ENCODE peak calls at places on chromosomes 1 and 21, in nine cellular contexts. One of them, this sample, is unnamed.

GRCh38 chr1:82829527-82829926 is 1028.8 kb downstream of the ADGRL2 start:
- DNase-seq in transverse colon: no peak
- DNase-seq in stomach: no peak
- DNase-seq in HCT116: no peak
- DNase-seq in endothelial cell of umbilical vein: peak
- DNase-seq in spleen: no peak
- DNase-seq in GM12878: no peak
- DNase-seq in SK-N-SH: peak
- DNase-seq in prostate gland: no peak
- DNase-seq in this sample: no peak

GRCh38 chr1:164611754-164612642 is 53.0 kb downstream of the PBX1 start:
- DNase-seq in transverse colon: peak
- DNase-seq in stomach: peak
- DNase-seq in HCT116: peak
- DNase-seq in endothelial cell of umbilical vein: peak
- DNase-seq in spleen: no peak
- DNase-seq in GM12878: no peak
- DNase-seq in SK-N-SH: peak
- DNase-seq in prostate gland: peak
- DNase-seq in this sample: peak

GRCh38 chr1:186904361-186904760 is 75.6 kb downstream of the PLA2G4A start:
- DNase-seq in transverse colon: no peak
- DNase-seq in stomach: no peak
- DNase-seq in HCT116: no peak
- DNase-seq in endothelial cell of umbilical vein: no peak
- DNase-seq in spleen: no peak
- DNase-seq in GM12878: no peak
- DNase-seq in SK-N-SH: no peak
- DNase-seq in prostate gland: no peak
- DNase-seq in this sample: no peak

GRCh38 chr1:196393742-196394141 is 214.5 kb downstream of the KCNT2 start:
- DNase-seq in transverse colon: no peak
- DNase-seq in stomach: no peak
- DNase-seq in HCT116: no peak
- DNase-seq in endothelial cell of umbilical vein: peak
- DNase-seq in spleen: no peak
- DNase-seq in GM12878: no peak
- DNase-seq in SK-N-SH: no peak
- DNase-seq in prostate gland: no peak
- DNase-seq in this sample: no peak

GRCh38 chr21:26845066-26845749 is at the start of gene ADAMTS1:
- DNase-seq in transverse colon: peak
- DNase-seq in stomach: peak
- DNase-seq in HCT116: no peak
- DNase-seq in endothelial cell of umbilical vein: peak
- DNase-seq in spleen: peak
- DNase-seq in GM12878: no peak
- DNase-seq in SK-N-SH: peak
- DNase-seq in prostate gland: peak
- DNase-seq in this sample: peak

GRCh38 chr21:31500976-31501375 is 156.9 kb upstream of the TIAM1 start:
- DNase-seq in transverse colon: no peak
- DNase-seq in stomach: no peak
- DNase-seq in HCT116: no peak
- DNase-seq in endothelial cell of umbilical vein: no peak
- DNase-seq in spleen: no peak
- DNase-seq in GM12878: no peak
- DNase-seq in SK-N-SH: no peak
- DNase-seq in prostate gland: no peak
- DNase-seq in this sample: no peak

GRCh38 chr1:119285482-119285881 is 83.1 kb upstream of the HAO2 start:
- DNase-seq in transverse colon: no peak
- DNase-seq in stomach: no peak
- DNase-seq in HCT116: no peak
- DNase-seq in endothelial cell of umbilical vein: no peak
- DNase-seq in spleen: no peak
- DNase-seq in GM12878: no peak
- DNase-seq in SK-N-SH: no peak
- DNase-seq in prostate gland: no peak
- DNase-seq in this sample: no peak

GRCh38 chr1:54199151-54199764 is 572 bp downstream of the CYB5RL start:
- DNase-seq in transverse colon: no peak
- DNase-seq in stomach: no peak
- DNase-seq in HCT116: no peak
- DNase-seq in endothelial cell of umbilical vein: no peak
- DNase-seq in spleen: no peak
- DNase-seq in GM12878: no peak
- DNase-seq in SK-N-SH: no peak
- DNase-seq in prostate gland: no peak
- DNase-seq in this sample: no peak

GRCh38 chr1:87226341-87226760 is 102.3 kb upstream of the LMO4 start:
- DNase-seq in transverse colon: peak
- DNase-seq in stomach: peak
- DNase-seq in HCT116: no peak
- DNase-seq in endothelial cell of umbilical vein: peak
- DNase-seq in spleen: no peak
- DNase-seq in GM12878: no peak
- DNase-seq in SK-N-SH: no peak
- DNase-seq in prostate gland: peak
- DNase-seq in this sample: peak

GRCh38 chr1:41474490-41475271 is 9.8 kb downstream of the EDN2 start:
- DNase-seq in transverse colon: peak
- DNase-seq in stomach: no peak
- DNase-seq in HCT116: no peak
- DNase-seq in endothelial cell of umbilical vein: no peak
- DNase-seq in spleen: peak
- DNase-seq in GM12878: no peak
- DNase-seq in SK-N-SH: peak
- DNase-seq in prostate gland: peak
- DNase-seq in this sample: no peak

GRCh38 chr1:219938706-219939105 is 10.3 kb upstream of the SLC30A10 start:
- DNase-seq in transverse colon: no peak
- DNase-seq in stomach: no peak
- DNase-seq in HCT116: no peak
- DNase-seq in endothelial cell of umbilical vein: no peak
- DNase-seq in spleen: no peak
- DNase-seq in GM12878: no peak
- DNase-seq in SK-N-SH: no peak
- DNase-seq in prostate gland: no peak
- DNase-seq in this sample: no peak

GRCh38 chr1:9069324-9070100 is at the start of gene SLC2A5:
- DNase-seq in transverse colon: peak
- DNase-seq in stomach: no peak
- DNase-seq in HCT116: no peak
- DNase-seq in endothelial cell of umbilical vein: no peak
- DNase-seq in spleen: peak
- DNase-seq in GM12878: peak
- DNase-seq in SK-N-SH: no peak
- DNase-seq in prostate gland: peak
- DNase-seq in this sample: no peak

GRCh38 chr21:26961704-26962103 is 5.2 kb downstream of the ADAMTS5 start:
- DNase-seq in transverse colon: no peak
- DNase-seq in stomach: no peak
- DNase-seq in HCT116: no peak
- DNase-seq in endothelial cell of umbilical vein: no peak
- DNase-seq in spleen: no peak
- DNase-seq in GM12878: no peak
- DNase-seq in SK-N-SH: peak
- DNase-seq in prostate gland: no peak
- DNase-seq in this sample: no peak

GRCh38 chr1:158714754-158715153 is 5.8 kb downstream of the OR6K3 start:
- DNase-seq in transverse colon: no peak
- DNase-seq in stomach: no peak
- DNase-seq in HCT116: no peak
- DNase-seq in endothelial cell of umbilical vein: no peak
- DNase-seq in spleen: no peak
- DNase-seq in GM12878: no peak
- DNase-seq in SK-N-SH: no peak
- DNase-seq in prostate gland: no peak
- DNase-seq in this sample: no peak
- TF ChIP-seq CTCF in transverse colon: no peak
- TF ChIP-seq CTCF in stomach: no peak
- TF ChIP-seq CTCF in HCT116: no peak
- TF ChIP-seq CTCF in endothelial cell of umbilical vein: no peak
- TF ChIP-seq CTCF in spleen: no peak
- TF ChIP-seq CTCF in GM12878: no peak
- TF ChIP-seq CTCF in SK-N-SH: no peak
- TF ChIP-seq CTCF in prostate gland: no peak
- TF ChIP-seq CTCF in this sample: no peak

DNA sequence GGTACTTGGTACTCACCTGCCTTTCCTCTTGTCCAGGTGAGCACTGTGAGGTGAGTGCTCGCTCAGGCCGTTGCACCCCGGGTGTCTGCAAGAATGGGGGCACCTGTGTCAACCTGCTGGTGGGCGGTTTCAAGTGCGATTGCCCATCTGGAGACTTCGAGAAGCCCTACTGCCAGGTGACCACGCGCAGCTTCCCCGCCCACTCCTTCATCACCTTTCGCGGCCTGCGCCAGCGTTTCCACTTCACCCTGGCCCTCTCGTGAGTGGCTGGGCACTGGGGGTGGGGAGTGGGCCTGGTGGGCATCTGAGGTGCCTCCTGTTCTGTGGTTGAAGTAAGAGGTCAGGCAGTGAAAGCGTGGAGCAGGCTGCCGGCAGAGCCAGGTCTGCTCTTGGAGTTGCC is 11.7 kb downstream of the CELSR2 start:
- DNase-seq in transverse colon: no peak
- DNase-seq in stomach: no peak
- DNase-seq in HCT116: no peak
- DNase-seq in endothelial cell of umbilical vein: no peak
- DNase-seq in spleen: no peak
- DNase-seq in GM12878: no peak
- DNase-seq in SK-N-SH: no peak
- DNase-seq in prostate gland: no peak
- DNase-seq in this sample: no peak
- TF ChIP-seq POLR2AphosphoS5 in transverse colon: no peak
- TF ChIP-seq POLR2AphosphoS5 in stomach: no peak
- TF ChIP-seq POLR2AphosphoS5 in HCT116: no peak
- TF ChIP-seq POLR2AphosphoS5 in endothelial cell of umbilical vein: no peak
- TF ChIP-seq POLR2AphosphoS5 in spleen: no peak
- TF ChIP-seq POLR2AphosphoS5 in GM12878: no peak
- TF ChIP-seq POLR2AphosphoS5 in SK-N-SH: no peak
- TF ChIP-seq POLR2AphosphoS5 in prostate gland: no peak
- TF ChIP-seq POLR2AphosphoS5 in this sample: no peak

GRCh38 chr1:63865561-63865960 is 91.7 kb downstream of the ROR1 start:
- DNase-seq in transverse colon: no peak
- DNase-seq in stomach: no peak
- DNase-seq in HCT116: no peak
- DNase-seq in endothelial cell of umbilical vein: no peak
- DNase-seq in spleen: no peak
- DNase-seq in GM12878: no peak
- DNase-seq in SK-N-SH: no peak
- DNase-seq in prostate gland: no peak
- DNase-seq in this sample: no peak

GRCh38 chr1:63866085-63866484 is 92.3 kb downstream of the ROR1 start:
- DNase-seq in transverse colon: no peak
- DNase-seq in stomach: no peak
- DNase-seq in HCT116: no peak
- DNase-seq in endothelial cell of umbilical vein: no peak
- DNase-seq in spleen: no peak
- DNase-seq in GM12878: no peak
- DNase-seq in SK-N-SH: no peak
- DNase-seq in prostate gland: no peak
- DNase-seq in this sample: no peak

GRCh38 chr1:63870152-63870551 is 96.3 kb downstream of the ROR1 start:
- DNase-seq in transverse colon: no peak
- DNase-seq in stomach: no peak
- DNase-seq in HCT116: no peak
- DNase-seq in endothelial cell of umbilical vein: no peak
- DNase-seq in spleen: no peak
- DNase-seq in GM12878: no peak
- DNase-seq in SK-N-SH: no peak
- DNase-seq in prostate gland: no peak
- DNase-seq in this sample: no peak

GRCh38 chr1:63867429-63868176 is 93.8 kb downstream of the ROR1 start:
- DNase-seq in transverse colon: no peak
- DNase-seq in stomach: no peak
- DNase-seq in HCT116: no peak
- DNase-seq in endothelial cell of umbilical vein: no peak
- DNase-seq in spleen: no peak
- DNase-seq in GM12878: no peak
- DNase-seq in SK-N-SH: no peak
- DNase-seq in prostate gland: no peak
- DNase-seq in this sample: no peak

DNA sequence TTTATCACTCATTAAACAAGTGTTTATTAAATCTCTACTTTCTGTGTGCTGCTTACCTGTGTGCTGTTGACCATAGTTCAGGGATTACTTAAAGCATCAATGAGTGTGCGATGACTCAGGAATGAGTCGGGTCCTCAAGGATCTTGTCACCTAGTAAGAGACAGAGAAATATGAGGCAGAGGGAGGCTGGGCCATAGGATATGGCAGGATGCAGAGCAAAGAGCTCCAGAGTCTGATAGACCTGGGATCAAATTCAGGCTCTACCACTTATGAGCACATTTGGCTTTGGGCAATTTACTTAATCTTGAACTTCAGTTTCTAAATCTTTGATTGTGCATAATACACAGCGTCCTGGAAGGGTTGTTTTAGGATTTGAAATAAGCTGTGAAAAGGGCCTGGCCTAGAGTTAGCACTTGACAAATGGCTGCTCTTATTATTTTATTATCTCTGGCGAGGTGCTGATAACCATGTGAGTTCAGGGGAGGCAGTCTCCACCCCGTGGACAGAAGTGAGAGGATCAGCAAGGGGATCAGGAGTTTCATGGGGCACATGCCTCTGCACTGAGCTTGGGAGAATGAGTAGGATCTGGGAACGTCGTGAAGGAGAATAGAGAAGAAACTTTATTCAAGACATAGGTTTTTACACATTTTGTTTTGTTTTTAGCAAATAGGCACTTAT is 94.5 kb downstream of the ROR1 start:
- DNase-seq in transverse colon: no peak
- DNase-seq in stomach: no peak
- DNase-seq in HCT116: peak
- DNase-seq in endothelial cell of umbilical vein: peak
- DNase-seq in spleen: no peak
- DNase-seq in GM12878: no peak
- DNase-seq in SK-N-SH: no peak
- DNase-seq in prostate gland: no peak
- DNase-seq in this sample: no peak
- TF ChIP-seq CTCF in transverse colon: no peak
- TF ChIP-seq CTCF in stomach: no peak
- TF ChIP-seq CTCF in HCT116: no peak
- TF ChIP-seq CTCF in endothelial cell of umbilical vein: no peak
- TF ChIP-seq CTCF in spleen: no peak
- TF ChIP-seq CTCF in GM12878: no peak
- TF ChIP-seq CTCF in SK-N-SH: no peak
- TF ChIP-seq CTCF in prostate gland: no peak
- TF ChIP-seq CTCF in this sample: no peak

DNA sequence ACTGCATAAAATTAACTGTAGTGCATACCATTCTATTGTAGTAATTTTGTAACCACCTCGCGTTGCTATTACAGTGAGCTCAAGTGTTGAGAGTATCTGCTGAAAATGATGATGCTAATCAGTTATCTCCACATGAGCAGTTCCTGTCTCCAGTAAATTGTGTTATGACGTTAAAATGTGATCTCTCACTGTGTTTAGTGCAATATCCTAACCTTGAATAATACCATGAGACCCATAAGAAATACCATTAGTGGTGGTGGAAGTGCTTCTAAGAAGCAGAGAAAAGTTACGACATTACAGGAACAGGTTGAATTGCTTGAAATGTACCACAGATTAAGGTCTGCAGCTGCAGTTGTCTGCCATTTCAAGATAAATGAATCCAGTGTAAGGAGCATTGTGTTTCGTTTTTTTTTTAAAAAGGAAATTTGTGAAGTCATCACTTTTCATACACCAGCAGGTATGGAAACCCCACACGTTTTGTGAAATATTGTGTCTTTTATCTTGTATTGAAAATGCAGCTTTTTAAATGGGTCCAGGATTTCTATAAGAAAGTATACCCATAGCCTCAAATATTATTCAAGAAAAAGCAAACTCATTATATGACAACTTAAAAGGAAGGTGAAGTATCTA is 72.5 kb downstream of the ANGPTL1 start:
- DNase-seq in transverse colon: no peak
- DNase-seq in stomach: no peak
- DNase-seq in HCT116: no peak
- DNase-seq in endothelial cell of umbilical vein: no peak
- DNase-seq in spleen: no peak
- DNase-seq in GM12878: no peak
- DNase-seq in SK-N-SH: no peak
- DNase-seq in prostate gland: no peak
- DNase-seq in this sample: no peak
- TF ChIP-seq POLR2AphosphoS5 in transverse colon: no peak
- TF ChIP-seq POLR2AphosphoS5 in stomach: no peak
- TF ChIP-seq POLR2AphosphoS5 in HCT116: no peak
- TF ChIP-seq POLR2AphosphoS5 in endothelial cell of umbilical vein: no peak
- TF ChIP-seq POLR2AphosphoS5 in spleen: no peak
- TF ChIP-seq POLR2AphosphoS5 in GM12878: no peak
- TF ChIP-seq POLR2AphosphoS5 in SK-N-SH: no peak
- TF ChIP-seq POLR2AphosphoS5 in prostate gland: no peak
- TF ChIP-seq POLR2AphosphoS5 in this sample: no peak